ENCODE peak calls at places on chromosomes 1 and 21, in five cellular contexts. J is HCT116, P is transverse colon, O is astrocyte of the spinal cord, F is esophagus squamous epithelium. V is an unnamed sample.

GRCh38 chr1:236451796-236452373 is 57.8 kb downstream of the EDARADD start:
- DNase-seq in P (peak), J (peak), O (no peak), F (no peak), V (peak)

GRCh38 chr1:55217226-55217996 is 2.2 kb upstream of the USP24 start:
- DNase-seq in J (no peak), F (no peak), P (no peak), O (no peak), V (no peak)

GRCh38 chr1:5504364-5504740 is 487.9 kb downstream of the NPHP4 start:
- DNase-seq in O (no peak), J (no peak), P (no peak), F (no peak), V (no peak)

GRCh38 chr21:28872218-28872617 is 120.5 kb downstream of the LTN1 start:
- DNase-seq in J (no peak), P (no peak), F (no peak), O (no peak), V (no peak)

GRCh38 chr1:148315081-148315811 is 163.2 kb upstream of the NBPF11 start:
- DNase-seq in F (no peak), P (no peak), O (peak), J (no peak), V (no peak)

GRCh38 chr1:47650205-47650604 is 212.4 kb downstream of the FOXD2 start:
- DNase-seq in O (peak), J (peak), P (peak), F (no peak), V (peak)

GRCh38 chr1:62426238-62426637 is 10.6 kb upstream of the USP1 start:
- DNase-seq in P (no peak), F (no peak), J (no peak), O (no peak), V (no peak)

GRCh38 chr1:198880397-198880796 is 241.6 kb downstream of the PTPRC start:
- DNase-seq in P (no peak), F (no peak), O (peak), J (peak), V (peak)

GRCh38 chr1:179083031-179083345 is 1.1 kb downstream of the TOR3A start:
- DNase-seq in J (no peak), F (no peak), P (no peak), O (no peak), V (peak)

GRCh38 chr1:207034998-207035397 is 2.4 kb upstream of the C1orf116 start:
- DNase-seq in J (no peak), F (no peak), O (peak), P (no peak), V (peak)

GRCh38 chr1:224068458-224068770 is 45.5 kb upstream of the FBXO28 start:
- DNase-seq in F (no peak), P (no peak), O (no peak), J (no peak), V (no peak)

GRCh38 chr1:247113733-247114271 is 9.6 kb upstream of the ZNF669 start:
- DNase-seq in O (no peak), P (no peak), F (no peak), J (no peak), V (no peak)

GRCh38 chr1:175597969-175598765 is 145.2 kb downstream of the TNR start:
- DNase-seq in F (no peak), O (peak), J (no peak), P (no peak), V (peak)

GRCh38 chr1:201011616-201012015 is 11.9 kb downstream of the KIF21B start:
- DNase-seq in J (no peak), F (no peak), P (no peak), O (no peak), V (no peak)

GRCh38 chr1:53025034-53025777 is 36.8 kb upstream of the PODN start:
- DNase-seq in P (peak), J (no peak), O (peak), F (no peak), V (peak)

GRCh38 chr1:156172696-156173470 is 19.5 kb downstream of the SEMA4A start:
- DNase-seq in P (no peak), F (no peak), O (no peak), J (no peak), V (no peak)

GRCh38 chr1:24364975-24365678 is 46.0 kb downstream of the GRHL3 start:
- DNase-seq in F (no peak), P (no peak), O (peak), J (peak), V (peak)

GRCh38 chr1:20601123-20601825 is 12.4 kb downstream of the CDA start:
- DNase-seq in O (peak), P (no peak), F (no peak), J (no peak), V (no peak)

GRCh38 chr1:84300991-84301758 is at the start of gene SAMD13:
- DNase-seq in P (peak), O (peak), F (no peak), J (peak), V (peak)

GRCh38 chr21:27507695-27508094 is 540.8 kb upstream of the ADAMTS5 start:
- DNase-seq in J (no peak), F (no peak), O (no peak), P (no peak), V (no peak)

GRCh38 chr1:60504206-60504868 is 430.8 kb upstream of the C1orf87 start:
- DNase-seq in F (no peak), P (no peak), O (peak), J (no peak), V (no peak)

GRCh38 chr1:155974208-155975165 is 3.9 kb downstream of the ARHGEF2 start:
- DNase-seq in P (no peak), O (no peak), J (no peak), F (no peak), V (no peak)

GRCh38 chr1:151945725-151946365 is 36.5 kb upstream of the THEM4 start:
- DNase-seq in P (peak), O (peak), J (peak), F (peak), V (peak)

GRCh38 chr1:92736395-92736794 is 48.5 kb downstream of the EVI5 start:
- DNase-seq in J (no peak), O (no peak), F (no peak), P (no peak), V (no peak)

GRCh38 chr1:27350673-27351540 is 9.1 kb downstream of the SYTL1 start:
- DNase-seq in O (peak), J (no peak), F (no peak), P (peak), V (peak)

GRCh38 chr1:23611601-23612327 is 52.5 kb upstream of the ID3 start:
- DNase-seq in P (no peak), J (no peak), O (no peak), F (no peak), V (no peak)

GRCh38 chr1:43207229-43207853 is 35.2 kb downstream of the CFAP57 start:
- DNase-seq in O (peak), F (no peak), P (no peak), J (peak), V (peak)

GRCh38 chr1:99531578-99532570 is 114.0 kb upstream of the PALMD start:
- DNase-seq in J (no peak), F (no peak), O (no peak), P (no peak), V (no peak)

GRCh38 chr1:84689514-84690396 is 506 bp downstream of the SSX2IP start:
- DNase-seq in O (peak), J (no peak), F (no peak), P (peak), V (peak)

GRCh38 chr1:23854568-23854967 is 13.5 kb downstream of the FUCA1 start:
- DNase-seq in F (no peak), J (no peak), P (no peak), O (no peak), V (peak)

GRCh38 chr1:9129391-9130041 is 614 bp upstream of the GPR157 start:
- DNase-seq in O (peak), J (peak), P (peak), F (peak), V (peak)
- H3K4me3 ChIP-seq in O (peak), J (peak), P (peak), F (peak), V (peak)

DNA sequence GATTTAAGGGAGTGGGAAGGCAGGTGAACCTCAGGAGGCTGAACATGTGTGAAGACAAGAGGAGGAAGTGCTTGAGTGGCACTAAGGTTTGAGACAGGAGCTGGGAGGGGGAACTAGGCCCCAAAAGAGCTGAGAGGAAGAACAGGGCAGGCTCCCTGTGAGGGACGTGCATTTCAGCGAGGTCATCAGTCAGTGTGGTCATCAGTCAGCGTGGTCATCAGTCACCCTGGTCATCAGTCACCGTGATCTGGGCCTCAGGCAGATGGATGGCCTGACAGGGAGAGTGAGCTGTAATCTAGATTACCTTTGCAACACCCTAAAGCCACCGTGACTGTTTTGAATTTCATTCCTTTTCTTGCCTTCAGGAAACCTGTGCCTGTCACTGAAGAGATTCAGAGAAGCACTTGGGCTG is 29.1 kb downstream of the VTCN1 start:
- DNase-seq in O (no peak), F (no peak), P (no peak), J (no peak), V (no peak)
- TF ChIP-seq CTCF in O (no peak), F (no peak), P (no peak), J (no peak), V (no peak)

DNA sequence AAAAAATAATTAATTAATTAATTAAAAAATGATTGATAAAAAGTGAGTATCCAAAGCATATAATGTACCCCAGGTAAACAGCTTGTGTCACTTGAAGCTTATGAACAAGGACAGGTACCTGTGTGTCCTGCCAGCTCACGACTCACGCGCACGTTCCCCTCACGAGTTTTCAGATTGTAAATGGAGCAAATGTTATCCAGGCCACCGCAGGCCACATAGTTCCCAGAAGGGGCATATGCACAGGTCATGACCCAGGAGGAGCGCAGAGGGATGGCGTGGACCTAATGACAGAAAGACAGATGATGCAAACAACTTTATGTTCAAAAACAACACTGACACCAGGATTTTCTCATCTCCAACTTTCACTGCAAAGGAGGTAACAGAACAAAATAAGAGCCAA is 26.0 kb upstream of the NADK start:
- DNase-seq in P (no peak), F (no peak), J (no peak), O (no peak), V (no peak)
- H3K4me3 ChIP-seq in P (no peak), F (no peak), J (no peak), O (no peak), V (no peak)

DNA sequence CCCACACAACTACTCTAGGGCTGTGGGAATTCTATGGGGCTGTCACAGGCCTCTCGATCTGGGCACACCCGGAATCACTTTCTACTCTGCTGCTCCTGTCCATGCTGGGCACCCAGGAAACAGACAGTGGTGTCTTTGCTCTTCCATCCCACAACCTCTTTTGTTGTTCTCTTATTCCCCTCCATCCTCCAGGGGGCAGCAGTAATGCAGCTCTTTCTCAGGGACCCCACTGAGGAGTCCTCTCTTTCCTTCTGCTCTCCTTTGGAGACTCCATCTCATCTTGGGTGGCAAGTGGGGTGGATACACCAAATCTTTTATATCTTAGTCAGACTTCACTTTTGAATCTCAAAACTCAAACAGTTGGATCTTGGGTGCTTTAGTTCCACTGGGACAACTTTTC is 206.3 kb downstream of the HS2ST1 start:
- DNase-seq in J (no peak), P (no peak), O (no peak), F (no peak), V (no peak)
- TF ChIP-seq CTCF in J (no peak), P (no peak), O (peak), F (no peak), V (peak)

GRCh38 chr1:89974701-89975470 is 20.0 kb upstream of the ZNF326 start:
- DNase-seq in O (peak), J (no peak), P (no peak), F (no peak), V (peak)

GRCh38 chr1:89971600-89971999 is 23.3 kb upstream of the ZNF326 start:
- DNase-seq in O (no peak), F (no peak), P (no peak), J (no peak), V (no peak)

GRCh38 chr1:89973481-89974127 is 21.3 kb upstream of the ZNF326 start:
- DNase-seq in F (no peak), O (no peak), J (no peak), P (no peak), V (no peak)

GRCh38 chr1:89974211-89974610 is 20.7 kb upstream of the ZNF326 start:
- DNase-seq in F (no peak), O (no peak), P (no peak), J (no peak), V (no peak)

DNA sequence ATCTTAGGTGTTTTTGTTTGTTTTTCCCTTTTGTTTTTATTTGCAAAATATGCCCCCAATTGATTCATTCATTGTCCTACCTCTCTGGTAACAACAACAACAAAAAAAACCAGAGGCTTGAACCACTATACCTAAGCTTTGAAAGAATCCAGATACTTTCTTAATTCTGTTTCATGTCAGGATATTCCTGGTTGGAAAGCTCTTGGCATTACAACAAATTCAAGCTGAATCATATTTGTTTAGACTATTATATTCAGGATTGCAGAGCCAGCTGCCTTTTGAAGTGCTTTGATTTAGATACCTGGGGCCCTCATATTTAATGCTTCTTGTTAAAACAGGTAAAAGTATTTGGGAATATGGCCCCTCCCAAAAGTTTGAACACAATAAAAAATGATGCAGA is 22.9 kb upstream of the ZNF326 start:
- DNase-seq in F (no peak), P (no peak), J (no peak), O (no peak), V (no peak)
- H3K4me3 ChIP-seq in F (no peak), P (no peak), J (no peak), O (no peak), V (no peak)